ENCODE peak calls at places on chromosomes 4 and X, in nine cellular contexts. E is right cardiac atrium, D is K562, Q is prostate gland, G is mesendoderm, N is A673, P is adrenal gland, B is cardiac fibroblast, V is psoas muscle. A is an unnamed sample.

GRCh38 chrX:115525486-115525885 is 35.5 kb upstream of the PLS3 start:
- DNase-seq in E (no peak), D (no peak), Q (no peak), G (no peak), N (no peak), P (no peak), B (no peak), V (no peak), A (no peak)

GRCh38 chr4:76856183-76856969 is 41.6 kb downstream of the SOWAHB start:
- DNase-seq in E (no peak), D (no peak), Q (no peak), G (peak; percentile 16), N (peak; percentile 4), P (no peak), B (peak; percentile 68), V (no peak), A (no peak)

GRCh38 chr4:2462992-2463762 is 5.7 kb upstream of the RNF4 start:
- DNase-seq in E (no peak), D (no peak), Q (no peak), G (peak; percentile 62), N (no peak), P (no peak), B (no peak), V (no peak), A (no peak)

GRCh38 chr4:52750819-52751348 is 341 bp downstream of the ERVMER34-1 start:
- DNase-seq in E (peak; percentile 54), D (no peak), Q (no peak), G (peak; percentile 42), N (peak; percentile 4), P (no peak), B (peak; percentile 2), V (peak; percentile 56), A (no peak)

GRCh38 chrX:145405012-145405411 is 157.7 kb downstream of the SPANXN1 start:
- DNase-seq in E (no peak), D (peak; percentile 18), Q (no peak), G (peak; percentile 35), N (peak; percentile 30), P (peak; percentile 29), B (peak; percentile 6), V (no peak), A (peak; percentile 22)

GRCh38 chr4:747546-748170 is 42.0 kb downstream of the PCGF3 start:
- DNase-seq in E (peak; percentile 35), D (no peak), Q (no peak), G (no peak), N (no peak), P (no peak), B (no peak), V (peak; percentile 39), A (no peak)

GRCh38 chr4:26503427-26503826 is 13.1 kb upstream of the CCKAR start:
- DNase-seq in E (no peak), D (no peak), Q (no peak), G (no peak), N (no peak), P (no peak), B (no peak), V (no peak), A (no peak)

GRCh38 chr4:35934370-35934981 is 309.8 kb downstream of the ARAP2 start:
- DNase-seq in E (no peak), D (peak; percentile 4), Q (no peak), G (peak; percentile 60), N (peak; percentile 39), P (no peak), B (peak; percentile 28), V (no peak), A (peak; percentile 22)

GRCh38 chr4:177380730-177381287 is 61.4 kb downstream of the AGA start:
- DNase-seq in E (peak; percentile 25), D (peak; percentile 17), Q (no peak), G (peak; percentile 91), N (peak; percentile 52), P (no peak), B (no peak), V (no peak), A (no peak)

GRCh38 chr4:127249066-127249766 is 383.5 kb upstream of the INTU start:
- DNase-seq in E (no peak), D (no peak), Q (no peak), G (no peak), N (peak; percentile 22), P (no peak), B (peak; percentile 1), V (no peak), A (no peak)

GRCh38 chr4:150722908-150723362 is 141.0 kb downstream of the MAB21L2 start:
- DNase-seq in E (peak; percentile 93), D (no peak), Q (peak; percentile 47), G (peak; percentile 60), N (peak; percentile 86), P (peak; percentile 92), B (peak; percentile 93), V (peak; percentile 73), A (no peak)

GRCh38 chr4:184238072-184238743 is 20.5 kb upstream of the ENPP6 start:
- DNase-seq in E (no peak), D (no peak), Q (no peak), G (no peak), N (no peak), P (no peak), B (no peak), V (no peak), A (no peak)

GRCh38 chrX:135707880-135708279 is 5.6 kb upstream of the CT45A1 start:
- DNase-seq in E (peak; percentile 17), D (peak; percentile 76), Q (no peak), G (peak; percentile 8), N (peak; percentile 61), P (peak; percentile 26), B (no peak), V (no peak), A (peak; percentile 20)

GRCh38 chrX:154403192-154403591 is 5.0 kb downstream of the RPL10 start:
- DNase-seq in E (no peak), D (no peak), Q (no peak), G (no peak), N (no peak), P (no peak), B (no peak), V (no peak), A (no peak)

GRCh38 chr4:73259552-73260140 is 1.0 kb upstream of the ANKRD17 start:
- DNase-seq in E (no peak), D (no peak), Q (no peak), G (no peak), N (no peak), P (no peak), B (peak; percentile 50), V (no peak), A (peak; percentile 12)

GRCh38 chr4:168440442-168441264 is 39.6 kb downstream of the DDX60L start:
- DNase-seq in E (no peak), D (no peak), Q (no peak), G (peak; percentile 71), N (no peak), P (no peak), B (peak; percentile 25), V (no peak), A (no peak)

GRCh38 chr4:176579233-176579632 is 213.5 kb downstream of the VEGFC start:
- DNase-seq in E (no peak), D (no peak), Q (no peak), G (peak; percentile 20), N (no peak), P (no peak), B (no peak), V (no peak), A (no peak)

GRCh38 chrX:109685656-109686078 is 47.4 kb downstream of the ACSL4 start:
- DNase-seq in E (no peak), D (no peak), Q (no peak), G (no peak), N (no peak), P (no peak), B (no peak), V (no peak), A (no peak)

GRCh38 chr4:186193851-186194250 is 2.5 kb downstream of the CYP4V2 start:
- DNase-seq in E (no peak), D (no peak), Q (no peak), G (no peak), N (no peak), P (no peak), B (no peak), V (no peak), A (no peak)
- H3K4me3 ChIP-seq in E (no peak overlapping the region), D (no peak overlapping the region), Q (no peak overlapping the region), G (no peak overlapping the region), N (no peak overlapping the region), P (no peak overlapping the region), B (no peak overlapping the region), V (peak overlapping the region; percentile 94), A (no peak overlapping the region)

GRCh38 chrX:85243155-85243554 is 424 bp downstream of the SATL1 start:
- DNase-seq in E (no peak), D (no peak), Q (no peak), G (peak; percentile 30), N (peak; percentile 2), P (no peak), B (no peak), V (no peak), A (no peak)
- H3K4me3 ChIP-seq in E (no peak overlapping the region), D (peak overlapping the region; percentile 50), Q (no peak overlapping the region), G (peak overlapping the region; percentile 29), N (peak overlapping the region; percentile 67), P (no peak overlapping the region), B (no peak overlapping the region), V (peak overlapping the region; percentile 70), A (peak overlapping the region; percentile 79)

DNA sequence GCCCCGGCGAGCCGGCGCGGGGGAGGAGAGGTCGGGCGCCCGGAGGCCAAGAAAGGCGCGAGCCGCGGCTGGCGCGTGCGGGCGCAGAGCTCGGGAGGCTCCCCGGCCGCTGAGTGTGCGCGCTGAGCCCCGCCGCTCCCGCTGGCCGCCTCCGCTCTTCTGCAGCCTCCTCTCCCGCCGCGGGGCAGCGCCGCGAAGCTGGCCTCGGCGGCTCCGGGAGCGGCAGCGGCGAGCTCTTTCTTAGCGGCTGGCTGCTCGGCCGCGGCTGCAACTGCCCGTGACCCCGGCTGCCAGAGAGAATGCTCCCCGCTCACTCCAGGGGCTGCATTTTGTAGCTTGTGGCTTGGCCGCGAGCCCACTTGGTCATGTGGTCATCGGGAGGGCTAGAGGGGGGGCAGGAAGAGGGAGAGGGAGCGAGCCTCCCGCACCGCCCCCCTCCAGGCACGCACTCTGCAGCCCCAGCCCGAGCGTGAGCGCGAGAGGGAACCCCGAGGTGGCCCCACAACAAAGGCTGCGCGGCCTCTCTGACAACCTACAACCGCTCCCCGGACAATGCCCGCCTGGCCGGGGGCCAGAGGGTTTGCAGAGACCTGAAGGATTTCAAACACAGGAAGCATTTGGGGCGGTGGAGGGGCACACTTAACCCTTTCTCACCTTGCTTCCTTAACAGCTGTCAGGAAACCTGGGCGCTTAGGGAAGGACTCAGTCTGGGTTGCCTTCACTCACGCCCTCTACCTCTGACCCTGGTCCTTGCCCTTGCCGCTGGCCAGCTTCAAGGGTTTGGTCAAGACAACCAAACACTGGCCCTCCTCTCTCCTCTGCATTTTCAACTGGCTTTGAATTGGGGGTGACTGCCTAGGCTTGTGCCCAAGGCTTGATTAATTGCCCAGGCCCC is at the start of gene APLN:
- DNase-seq in E (peak; percentile 78), D (peak; percentile 26), Q (no peak), G (peak; percentile 38), N (peak; percentile 12), P (peak; percentile 54), B (peak; percentile 70), V (peak; percentile 69), A (no peak)
- H3K4me3 ChIP-seq in E (peak within 1 kb of the TSS; percentile 59), D (peak within 1 kb of the TSS; percentile 26), Q (peak within 1 kb of the TSS; percentile 25), G (no peak within 1 kb of the TSS), N (peak within 1 kb of the TSS; percentile 46), P (no peak within 1 kb of the TSS), B (peak within 1 kb of the TSS; percentile 45), V (peak within 1 kb of the TSS; percentile 63), A (peak within 1 kb of the TSS; percentile 42)

DNA sequence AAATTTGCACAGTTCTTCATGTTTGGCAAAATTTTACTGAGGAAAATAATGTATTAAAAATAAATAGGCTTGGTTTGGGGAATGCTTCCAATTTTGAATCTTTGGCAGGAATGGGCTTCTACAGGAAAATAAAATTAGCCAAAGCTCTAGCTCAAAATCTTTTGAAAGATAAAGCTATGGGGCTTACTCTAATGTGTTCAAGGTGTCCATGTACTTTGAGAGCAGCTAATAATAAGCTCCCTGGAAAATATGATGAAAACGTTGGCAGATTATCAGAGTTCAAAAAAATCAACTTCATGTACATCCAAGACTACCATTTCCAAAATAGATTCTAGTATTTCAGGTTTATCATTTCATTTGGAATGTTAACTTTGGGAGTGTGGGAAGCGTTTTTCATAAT is 158.4 kb downstream of the EMCN start:
- DNase-seq in E (no peak), D (no peak), Q (no peak), G (no peak), N (no peak), P (no peak), B (no peak), V (no peak), A (no peak)
- H3K4me3 ChIP-seq in E (no peak overlapping the region), D (no peak overlapping the region), Q (no peak overlapping the region), G (no peak overlapping the region), N (no peak overlapping the region), P (no peak overlapping the region), B (no peak overlapping the region), V (no peak overlapping the region), A (no peak overlapping the region)